ENCODE peak calls at places on chromosomes 11 and 22, in five cellular contexts. E is A172; O is pancreas; A is EL; R is activated CD4-positive, alpha-beta T cell treated with anti-CD3 and anti-CD28 coated beads for 24 hours. K is an unnamed sample.

GRCh38 chr11:46352063-46352841 is 5.0 kb downstream of the DGKZ start:
- DNase-seq in A (no peak), R (peak), E (no peak), O (peak), K (peak)

GRCh38 chr11:73623651-73624050 is 22.7 kb upstream of the PLEKHB1 start:
- DNase-seq in E (no peak), O (no peak), A (no peak), R (no peak), K (no peak)

GRCh38 chr11:45146072-45147016 is at the start of gene PRDM11:
- DNase-seq in O (peak), E (peak), A (peak), R (peak), K (peak)

GRCh38 chr11:62105611-62106245 is 18.1 kb upstream of the INCENP start:
- DNase-seq in A (peak), E (no peak), R (no peak), O (no peak), K (no peak)

GRCh38 chr11:11789735-11790369 is 51.9 kb upstream of the USP47 start:
- DNase-seq in R (peak), A (no peak), O (no peak), E (peak), K (no peak)

GRCh38 chr11:114296190-114296978 is at the start of gene NNMT:
- DNase-seq in E (peak), O (no peak), A (peak), R (no peak), K (peak)

GRCh38 chr11:107496011-107496410 is 38.4 kb upstream of the CWF19L2 start:
- DNase-seq in A (peak), O (no peak), E (peak), R (no peak), K (no peak)

GRCh38 chr11:126307706-126308105 is 3.8 kb downstream of the DCPS start:
- DNase-seq in O (no peak), E (no peak), A (peak), R (no peak), K (no peak)

GRCh38 chr11:79237676-79238075 is 203.2 kb downstream of the TENM4 start:
- DNase-seq in A (peak), O (no peak), R (no peak), E (no peak), K (no peak)

GRCh38 chr22:27970596-27971220 is 51.7 kb upstream of the PITPNB start:
- DNase-seq in O (no peak), A (peak), E (no peak), R (no peak), K (no peak)

GRCh38 chr11:43557553-43558031 is 122.9 kb upstream of the HSD17B12 start:
- DNase-seq in A (no peak), E (no peak), R (no peak), O (no peak), K (peak)

GRCh38 chr11:503179-503981 is 3.7 kb downstream of the RNH1 start:
- DNase-seq in E (no peak), A (no peak), R (no peak), O (no peak), K (peak)

GRCh38 chr22:17472886-17473285 is 90.4 kb upstream of the SLC25A18 start:
- DNase-seq in E (no peak), A (no peak), O (no peak), R (no peak), K (no peak)

GRCh38 chr11:118924591-118925585 is 838 bp downstream of the BCL9L start:
- DNase-seq in A (peak), E (peak), O (peak), R (no peak), K (peak)

GRCh38 chr11:45100338-45100737 is 46.1 kb upstream of the PRDM11 start:
- DNase-seq in A (peak), O (no peak), R (no peak), E (peak), K (no peak)

GRCh38 chr11:117669062-117669461 is 128.0 kb downstream of the DSCAML1 start:
- DNase-seq in E (no peak), A (no peak), R (no peak), O (no peak), K (no peak)

GRCh38 chr11:77776455-77776854 is 44.1 kb downstream of the RSF1 start:
- DNase-seq in A (peak), R (no peak), E (no peak), O (no peak), K (no peak)

GRCh38 chr22:42632096-42632495 is 8.3 kb downstream of the ATP5MGL start:
- DNase-seq in R (no peak), E (no peak), A (no peak), O (no peak), K (no peak)

GRCh38 chr11:77411238-77411637 is 62.7 kb downstream of the PAK1 start:
- DNase-seq in A (peak), O (no peak), E (peak), R (peak), K (peak)

GRCh38 chr11:27514076-27514475 is 7.5 kb upstream of the LIN7C start:
- DNase-seq in E (no peak), A (no peak), R (no peak), O (no peak), K (no peak)

GRCh38 chr22:29113329-29113728 is 40.5 kb downstream of the KREMEN1 start:
- DNase-seq in O (no peak), R (no peak), E (no peak), A (no peak), K (no peak)

GRCh38 chr22:34688825-34689224 is 377.1 kb upstream of the ISX start:
- DNase-seq in E (no peak), O (no peak), R (no peak), A (no peak), K (no peak)

GRCh38 chr11:44923080-44923479 is 27.6 kb downstream of the TP53I11 start:
- DNase-seq in O (no peak), R (no peak), A (no peak), E (no peak), K (no peak)

GRCh38 chr11:128365044-128365443 is 222.3 kb downstream of the ETS1 start:
- DNase-seq in E (peak), A (peak), R (no peak), O (no peak), K (no peak)

GRCh38 chr11:73019996-73020395 is 122.1 kb downstream of the FCHSD2 start:
- DNase-seq in E (no peak), R (no peak), A (no peak), O (no peak), K (no peak)

GRCh38 chr11:9461760-9462134 is 935 bp downstream of the ZNF143 start:
- DNase-seq in A (peak), R (no peak), E (peak), O (no peak), K (no peak)

GRCh38 chr11:118653684-118654390 is 25.6 kb downstream of the TREH start:
- DNase-seq in A (no peak), R (no peak), O (no peak), E (no peak), K (no peak)

GRCh38 chr11:101974255-101974654 is 57.9 kb upstream of the ANGPTL5 start:
- DNase-seq in A (peak), R (no peak), O (no peak), E (no peak), K (no peak)

GRCh38 chr11:90774727-90775572 is 552.1 kb upstream of the CHORDC1 start:
- DNase-seq in R (no peak), A (no peak), O (no peak), E (no peak), K (no peak)

GRCh38 chr22:38623357-38623756 is 32.8 kb downstream of the FAM227A start:
- DNase-seq in E (peak), O (no peak), A (no peak), R (no peak), K (no peak)

GRCh38 chr11:93903989-93904388 is 53.6 kb upstream of the VSTM5 start:
- DNase-seq in R (no peak), E (no peak), O (no peak), A (no peak), K (no peak)

GRCh38 chr11:69718147-69718546 is 14.3 kb upstream of the FGF19 start:
- DNase-seq in R (no peak), A (peak), O (no peak), E (peak), K (no peak)